ENCODE peak calls at places on chromosomes 4 and X, in five cellular contexts. W is HCT116, E is SK-N-SH, B is GM12878, U is HepG2. R is an unnamed sample.

GRCh38 chr4:184170996-184171395 is 46.7 kb downstream of the ENPP6 start:
- DNase-seq in U (no peak), E (no peak), B (no peak), W (no peak), R (no peak)

GRCh38 chr4:155085843-155086530 is 122.4 kb upstream of the NPY2R start:
- DNase-seq in U (no peak), W (no peak), E (no peak), B (no peak), R (no peak)

GRCh38 chrX:132071260-132071659 is 48.2 kb downstream of the STK26 start:
- DNase-seq in B (no peak), U (peak; percentile 1), W (no peak), E (peak; percentile 10), R (no peak)

GRCh38 chrX:135396109-135396508 is 25.6 kb upstream of the SMIM10L2A start:
- DNase-seq in B (no peak), W (no peak), U (no peak), E (no peak), R (no peak)

GRCh38 chr4:57078685-57079521 is 31.3 kb downstream of the IGFBP7 start:
- DNase-seq in U (peak; percentile 46), B (no peak), E (no peak), W (no peak), R (peak; percentile 87)

GRCh38 chr4:188162698-188163097 is 23.5 kb downstream of the TRIML1 start:
- DNase-seq in W (no peak), B (no peak), U (no peak), E (peak; percentile 20), R (no peak)

GRCh38 chr4:159298502-159298901 is 195.6 kb downstream of the RAPGEF2 start:
- DNase-seq in E (no peak), W (no peak), U (no peak), B (no peak), R (no peak)

GRCh38 chr4:110621839-110622751 is 782 bp downstream of the PITX2 start:
- DNase-seq in W (no peak), U (no peak), B (no peak), E (no peak), R (no peak)

GRCh38 chrX:107445146-107445545 is 4.3 kb upstream of the FRMPD3 start:
- DNase-seq in E (no peak), B (no peak), W (no peak), U (no peak), R (no peak)

GRCh38 chrX:87517571-87518141 is at the start of gene KLHL4:
- DNase-seq in W (no peak), U (no peak), B (no peak), E (no peak), R (peak; percentile 90)
- H3K9ac ChIP-seq in W (no peak within 1 kb of the TSS), U (no peak within 1 kb of the TSS), B (no peak within 1 kb of the TSS), E (no peak within 1 kb of the TSS), R (peak within 1 kb of the TSS; percentile 51)

GRCh38 chr4:160319868-160320260 is 1217.0 kb downstream of the RAPGEF2 start:
- DNase-seq in W (no peak), B (no peak), E (no peak), U (no peak), R (no peak)

GRCh38 chr4:160319221-160319867 is 1216.5 kb downstream of the RAPGEF2 start:
- DNase-seq in W (peak; percentile 95), E (no peak), B (no peak), U (no peak), R (peak; percentile 3)

GRCh38 chr4:160318567-160319220 is 1215.8 kb downstream of the RAPGEF2 start:
- DNase-seq in E (no peak), U (no peak), W (peak; percentile 35), B (no peak), R (no peak)

GRCh38 chr4:160316036-160316435 is 1213.2 kb downstream of the RAPGEF2 start:
- DNase-seq in W (no peak), U (no peak), E (no peak), B (no peak), R (no peak)
- TF ChIP-seq YY1 in W (no peak), U (no peak), E (no peak), B (no peak), R (no peak)

GRCh38 chrX:17635231-17635630 is 102.1 kb upstream of the SCML1 start:
- DNase-seq in W (no peak), U (no peak), B (no peak), E (no peak), R (peak; percentile 93)
- H3K4me3 ChIP-seq in W (no peak overlapping the region), U (no peak overlapping the region), B (no peak overlapping the region), E (no peak overlapping the region), R (peak overlapping the region; percentile 39)

DNA sequence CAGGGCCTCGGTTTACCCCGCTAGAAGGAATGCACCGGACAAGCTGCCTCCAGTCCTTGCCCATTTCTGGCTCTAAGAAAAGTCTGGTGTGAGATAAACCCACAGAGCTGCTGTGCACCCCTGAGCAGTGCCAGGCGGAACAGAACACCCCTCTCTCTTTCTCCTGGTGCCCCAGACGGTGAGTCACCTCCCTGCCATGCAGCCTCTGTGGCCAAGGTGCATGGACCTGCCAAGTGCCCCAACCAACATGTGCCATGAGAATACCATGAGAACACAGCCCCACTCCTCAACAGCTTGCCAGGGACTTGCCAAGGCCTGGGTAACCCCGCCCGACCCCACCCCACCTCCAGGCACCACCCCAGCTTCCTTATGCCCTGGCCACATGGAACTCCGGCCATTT is 47.7 kb upstream of the MAN2B2 start:
- DNase-seq in B (no peak), W (no peak), E (no peak), U (no peak), R (no peak)
- H3K9ac ChIP-seq in B (no peak overlapping the region), W (no peak overlapping the region), E (no peak overlapping the region), U (no peak overlapping the region), R (no peak overlapping the region)

R was measured in NT2/D1.